ENCODE peak calls at places on chromosomes 5 and 9, in seven cellular contexts. A is tibial nerve; P is fibroblast of lung; T is Panc1; D is astrocyte; N is HCT116; R is CD8-positive, alpha-beta T cell. H is an unnamed sample. For H3K4me1, the result is how much of the 10 kb centered on the place peaks cover.

GRCh38 chr5:170216262-170216864 is 16.4 kb upstream of the C5orf58 start:
- DNase-seq in A (no peak), P (peak), T (peak), D (peak), N (peak), R (no peak), H (peak)

GRCh38 chr9:137162505-137163100 is 7.2 kb downstream of the LRRC26 start:
- DNase-seq in A (no peak), P (no peak), T (no peak), D (no peak), N (no peak), R (no peak), H (peak)

GRCh38 chr9:133956520-133957076 is 35.5 kb downstream of the VAV2 start:
- DNase-seq in A (no peak), P (peak), T (no peak), D (no peak), N (no peak), R (no peak), H (no peak)

GRCh38 chr9:29213374-29214161 is 1640.3 kb upstream of the C9orf72 start:
- DNase-seq in A (no peak), P (no peak), T (no peak), D (no peak), N (no peak), R (no peak), H (peak)

GRCh38 chr9:131335356-131335755 is 45.8 kb downstream of the PLPP7 start:
- DNase-seq in A (no peak), P (no peak), T (no peak), D (no peak), N (no peak), R (no peak), H (peak)

GRCh38 chr5:15500326-15500958 is 462 bp downstream of the FBXL7 start:
- DNase-seq in A (peak), P (peak), T (no peak), D (peak), N (no peak), R (no peak), H (peak)

GRCh38 chr5:167796636-167797035 is 494.8 kb upstream of the WWC1 start:
- DNase-seq in A (no peak), P (no peak), T (no peak), D (peak), N (no peak), R (no peak), H (no peak)

GRCh38 chr9:13446261-13446660 is 166.8 kb upstream of the MPDZ start:
- DNase-seq in A (no peak), P (no peak), T (no peak), D (no peak), N (no peak), R (no peak), H (no peak)

GRCh38 chr5:134911285-134912215 is 6.6 kb downstream of the PCBD2 start:
- DNase-seq in A (no peak), P (no peak), T (no peak), D (no peak), N (no peak), R (no peak), H (no peak)

GRCh38 chr5:157855404-157855994 is 3.4 kb downstream of the CLINT1 start:
- DNase-seq in A (no peak), P (peak), T (peak), D (peak), N (peak), R (no peak), H (peak)

GRCh38 chr9:127972316-127972871 is 8.4 kb downstream of the EEIG1 start:
- DNase-seq in A (no peak), P (no peak), T (no peak), D (no peak), N (no peak), R (no peak), H (peak)

DNA sequence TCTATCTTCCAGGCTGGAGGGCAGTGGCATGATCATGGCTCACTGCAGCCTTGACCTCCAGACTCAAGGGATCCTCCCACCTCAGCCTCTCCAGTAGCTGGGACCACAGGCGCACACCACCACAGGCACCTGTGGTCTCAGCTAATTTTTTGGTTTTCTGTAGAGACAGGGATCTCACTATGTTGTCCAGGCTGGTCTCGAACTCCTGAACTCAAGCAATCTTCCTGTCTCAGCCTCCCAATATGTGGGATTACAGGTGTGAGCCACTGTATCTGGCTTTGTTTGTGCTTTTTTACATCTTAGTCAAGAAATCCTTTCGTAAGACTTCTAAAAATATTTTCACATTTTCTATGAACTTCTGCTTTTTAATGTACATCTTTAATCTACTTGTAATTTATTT is 116.9 kb downstream of the DENND1A start:
- DNase-seq in A (no peak), P (no peak), T (no peak), D (no peak), N (no peak), R (no peak), H (no peak)
- H3K4me1 ChIP-seq in A (under half), P (under half), T (under half), D (under half), N (under half), R (under half), H (under half)

DNA sequence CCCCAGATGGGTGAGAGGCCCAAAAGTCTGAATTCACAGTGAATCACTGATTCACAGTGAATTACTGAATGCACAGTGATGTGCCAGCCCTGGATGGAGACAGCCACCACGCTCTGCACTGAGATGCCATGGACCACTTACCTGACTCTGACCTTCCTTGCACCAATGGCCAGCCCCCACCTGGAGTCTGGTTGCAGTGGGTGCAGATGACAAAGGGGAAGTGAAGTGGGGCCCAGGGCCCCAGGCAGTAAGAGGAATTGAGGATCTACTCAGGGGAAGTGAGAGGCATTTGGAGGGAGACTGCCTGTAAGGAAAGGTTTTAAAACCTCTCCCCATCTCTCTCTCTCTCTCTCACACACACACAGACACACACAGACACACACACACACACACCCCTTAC is 412.1 kb downstream of the CYLC2 start:
- DNase-seq in A (no peak), P (no peak), T (no peak), D (no peak), N (no peak), R (no peak), H (no peak)
- H3K27ac ChIP-seq in A (no peak), P (no peak), T (no peak), D (no peak), N (no peak), R (no peak), H (no peak)

GRCh38 chr5:2253063-2253653 is 370.4 kb upstream of the IRX4 start:
- DNase-seq in A (no peak), P (no peak), T (no peak), D (no peak), N (no peak), R (no peak), H (no peak)

GRCh38 chr5:2249442-2249841 is 366.7 kb upstream of the IRX4 start:
- DNase-seq in A (no peak), P (no peak), T (no peak), D (no peak), N (no peak), R (no peak), H (no peak)

GRCh38 chr5:2251751-2252150 is 369.0 kb upstream of the IRX4 start:
- DNase-seq in A (no peak), P (no peak), T (no peak), D (no peak), N (no peak), R (no peak), H (no peak)

GRCh38 chr5:2250365-2250950 is 367.7 kb upstream of the IRX4 start:
- DNase-seq in A (no peak), P (no peak), T (no peak), D (no peak), N (no peak), R (no peak), H (no peak)

GRCh38 chr5:2251298-2251697 is 368.6 kb upstream of the IRX4 start:
- DNase-seq in A (no peak), P (no peak), T (no peak), D (no peak), N (no peak), R (no peak), H (no peak)
- H3K4me1 ChIP-seq in A (under half), P (under half), T (under half), D (under half), N (under half), R (under half), H (under half)

GRCh38 chr5:126512451-126512850 is 82.6 kb downstream of the ALDH7A1 start:
- DNase-seq in A (no peak), P (no peak), T (no peak), D (no peak), N (no peak), R (no peak), H (no peak)
- H3K27ac ChIP-seq in A (peak), P (no peak), T (no peak), D (no peak), N (no peak), R (no peak), H (peak)

GRCh38 chr5:115459844-115460243 is 84.7 kb downstream of the FEM1C start:
- DNase-seq in A (no peak), P (peak), T (no peak), D (peak), N (peak), R (no peak), H (no peak)
- H3K4me1 ChIP-seq in A (under half), P (under half), T (under half), D (under half), N (half or more), R (under half), H (under half)

GRCh38 chr9:114777841-114778240 is 28.0 kb downstream of the TNFSF15 start:
- DNase-seq in A (no peak), P (no peak), T (no peak), D (no peak), N (no peak), R (peak), H (no peak)

GRCh38 chr9:114775981-114776380 is 29.9 kb downstream of the TNFSF15 start:
- DNase-seq in A (no peak), P (no peak), T (no peak), D (peak), N (no peak), R (no peak), H (no peak)

GRCh38 chr9:114776683-114777399 is 29.0 kb downstream of the TNFSF15 start:
- DNase-seq in A (no peak), P (no peak), T (no peak), D (no peak), N (no peak), R (no peak), H (no peak)

GRCh38 chr9:114782586-114782985 is 23.3 kb downstream of the TNFSF15 start:
- DNase-seq in A (no peak), P (no peak), T (no peak), D (no peak), N (no peak), R (no peak), H (no peak)

GRCh38 chr9:114779352-114779845 is 26.4 kb downstream of the TNFSF15 start:
- DNase-seq in A (peak), P (no peak), T (peak), D (peak), N (peak), R (no peak), H (no peak)
- H3K27ac ChIP-seq in A (no peak), P (no peak), T (no peak), D (no peak), N (no peak), R (no peak), H (no peak)

DNA sequence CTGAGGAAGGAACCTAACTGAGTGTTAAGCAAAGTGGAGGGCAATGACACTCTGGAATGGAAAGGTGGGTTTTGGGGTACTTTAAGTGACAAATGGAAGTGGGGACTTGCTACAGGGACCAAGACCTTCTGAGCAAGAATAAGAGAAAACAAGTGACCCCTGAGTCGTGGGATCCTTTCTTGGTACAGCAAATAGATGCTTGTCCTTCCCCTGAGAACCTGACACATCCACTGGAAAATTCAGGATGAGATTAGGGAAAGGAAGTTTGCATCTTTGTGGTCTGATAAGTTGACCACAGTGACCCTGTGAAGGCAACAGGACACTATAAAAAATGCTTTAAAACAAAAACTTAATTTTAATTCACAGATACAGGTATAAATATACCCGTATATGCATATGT is 1.8 kb upstream of the IRF1 start:
- DNase-seq in A (no peak), P (no peak), T (no peak), D (no peak), N (no peak), R (no peak), H (no peak)
- H3K4me1 ChIP-seq in A (half or more), P (under half), T (under half), D (under half), N (under half), R (half or more), H (under half)

H was measured in testis.